ENCODE peak calls at places on chromosomes 3 and 15, in four cellular contexts. F, G, V and I are unnamed samples.

GRCh38 chr3:52446631-52447511 is 2.0 kb upstream of the SEMA3G start:
- DNase-seq in F (peak; percentile 51), G (peak; percentile 78), V (peak; percentile 68), I (peak; percentile 82)

GRCh38 chr15:85116494-85116893 is 134.8 kb downstream of the PDE8A start:
- DNase-seq in F (no peak), G (no peak), V (no peak), I (no peak)

GRCh38 chr3:51501833-51502561 is 2.2 kb upstream of the DCAF1 start:
- DNase-seq in F (peak; percentile 61), G (peak; percentile 87), V (peak; percentile 70), I (peak; percentile 87)

GRCh38 chr3:84547971-84548970 is 410.5 kb upstream of the CADM2 start:
- DNase-seq in F (no peak), G (peak; percentile 27), V (peak; percentile 33), I (peak; percentile 23)

GRCh38 chr3:84958495-84959469 is at the start of gene CADM2:
- DNase-seq in F (peak; percentile 27), G (peak; percentile 94), V (peak; percentile 53), I (peak; percentile 95)

GRCh38 chr3:35946121-35946856 is 307.0 kb downstream of the ARPP21 start:
- DNase-seq in F (no peak), G (no peak), V (peak; percentile 30), I (no peak)

GRCh38 chr15:38490231-38490630 is 36.3 kb downstream of the FAM98B start:
- DNase-seq in F (no peak), G (no peak), V (no peak), I (no peak)

GRCh38 chr3:45958333-45958791 is 15.1 kb downstream of the CXCR6 start:
- DNase-seq in F (no peak), G (no peak), V (peak; percentile 20), I (no peak)

GRCh38 chr3:122021811-122022401 is at the start of gene ILDR1:
- DNase-seq in F (no peak), G (no peak), V (no peak), I (peak; percentile 51)

GRCh38 chr15:82545478-82545877 is 5.2 kb upstream of the RPS17 start:
- DNase-seq in F (no peak), G (no peak), V (no peak), I (no peak)

GRCh38 chr3:153052096-153052460 is 109.9 kb upstream of the RAP2B start:
- DNase-seq in F (no peak), G (peak; percentile 28), V (peak; percentile 99), I (no peak)

GRCh38 chr3:171531716-171532115 is 71.5 kb upstream of the TNIK start:
- DNase-seq in F (no peak), G (no peak), V (peak; percentile 52), I (no peak)

GRCh38 chr15:52178765-52179164 is 12.4 kb downstream of the GNB5 start:
- DNase-seq in F (no peak), G (no peak), V (no peak), I (no peak)

GRCh38 chr3:31402118-31402517 is 130.6 kb upstream of the STT3B start:
- DNase-seq in F (no peak), G (no peak), V (no peak), I (no peak)

GRCh38 chr15:90660195-90660995 is 56.8 kb upstream of the BLM start:
- DNase-seq in F (peak; percentile 50), G (peak; percentile 50), V (peak; percentile 84), I (no peak)

GRCh38 chr15:70158309-70158995 is 60.7 kb upstream of the TLE3 start:
- DNase-seq in F (no peak), G (no peak), V (no peak), I (no peak)

GRCh38 chr15:90914240-90915080 is 11.4 kb downstream of the MAN2A2 start:
- DNase-seq in F (no peak), G (no peak), V (no peak), I (no peak)

GRCh38 chr15:34837246-34838016 is 42.1 kb upstream of the ACTC1 start:
- DNase-seq in F (no peak), G (no peak), V (peak; percentile 92), I (peak; percentile 9)

GRCh38 chr3:143565943-143566342 is 282.3 kb downstream of the SLC9A9 start:
- DNase-seq in F (no peak), G (no peak), V (no peak), I (no peak)

GRCh38 chr3:150223090-150223489 is 185.0 kb upstream of the TSC22D2 start:
- DNase-seq in F (no peak), G (no peak), V (no peak), I (no peak)

GRCh38 chr3:29279830-29280229 is 1.0 kb upstream of the RBMS3 start:
- DNase-seq in F (no peak), G (no peak), V (no peak), I (no peak)

GRCh38 chr3:150828997-150829396 is 66.0 kb upstream of the SIAH2 start:
- DNase-seq in F (no peak), G (no peak), V (no peak), I (no peak)

GRCh38 chr3:157098121-157098822 is 61.7 kb downstream of the CCNL1 start:
- DNase-seq in F (no peak), G (no peak), V (peak; percentile 39), I (no peak)

GRCh38 chr3:105537371-105538075 is 170.8 kb downstream of the ALCAM start:
- DNase-seq in F (no peak), G (no peak), V (no peak), I (no peak)

GRCh38 chr3:23620044-23620443 is 185.7 kb upstream of the UBE2E1 start:
- DNase-seq in F (no peak), G (no peak), V (no peak), I (no peak)

GRCh38 chr3:57309769-57310168 is 17.3 kb upstream of the ASB14 start:
- DNase-seq in F (no peak), G (no peak), V (no peak), I (no peak)

GRCh38 chr15:67925182-67925581 is 85.3 kb upstream of the RNU6-1 start:
- DNase-seq in F (no peak), G (no peak), V (no peak), I (no peak)

GRCh38 chr3:13748500-13748899 is 131.4 kb downstream of the WNT7A start:
- DNase-seq in F (no peak), G (no peak), V (no peak), I (no peak)

GRCh38 chr3:168647582-168647981 is 551.9 kb upstream of the GOLIM4 start:
- DNase-seq in F (no peak), G (no peak), V (peak; percentile 11), I (no peak)

GRCh38 chr15:51751687-51752683 is 588 bp downstream of the TMOD2 start:
- DNase-seq in F (no peak), G (peak; percentile 61), V (peak; percentile 35), I (peak; percentile 47)

GRCh38 chr15:93058128-93058527 is 30.9 kb downstream of the RGMA start:
- DNase-seq in F (no peak), G (no peak), V (no peak), I (no peak)

GRCh38 chr3:127427169-127427655 is 139.4 kb upstream of the PRR20G start:
- DNase-seq in F (no peak), G (no peak), V (no peak), I (no peak)

GRCh38 chr3:49869525-49870126 is at the start of gene CAMKV:
- DNase-seq in F (peak; percentile 2), G (peak; percentile 81), V (no peak), I (peak; percentile 66)

GRCh38 chr3:194491996-194492395 is 5.2 kb upstream of the ATP13A3 start:
- DNase-seq in F (no peak), G (no peak), V (no peak), I (no peak)

GRCh38 chr15:89002830-89003229 is 85.4 kb upstream of the ABHD2 start:
- DNase-seq in F (no peak), G (no peak), V (no peak), I (no peak)

GRCh38 chr3:182697345-182697919 is 95.9 kb upstream of the ATP11B start:
- DNase-seq in F (no peak), G (peak; percentile 18), V (no peak), I (no peak)

GRCh38 chr3:191961036-191961435 is 500.1 kb downstream of the PYDC2 start:
- DNase-seq in F (no peak), G (no peak), V (no peak), I (no peak)